ENCODE peak calls at places on chromosomes 4 and X, in five cellular contexts. E is right lobe of liver, F is colonic mucosa, S is aorta, J is heart right ventricle. I is an unnamed sample.

GRCh38 chr4:140851032-140851636 is 94.9 kb upstream of the TBC1D9 start:
- DNase-seq in E (no peak), J (no peak), F (peak; percentile 65), S (no peak), I (no peak)

GRCh38 chr4:8732092-8732491 is 139.5 kb downstream of the CPZ start:
- DNase-seq in E (peak; percentile 1), F (no peak), S (no peak), J (no peak), I (no peak)

GRCh38 chrX:456146-456545 is 69.4 kb upstream of the PPP2R3B start:
- DNase-seq in E (no peak), J (no peak), F (no peak), S (no peak), I (no peak)

GRCh38 chr4:88526221-88526815 is 2.7 kb upstream of the PYURF start:
- DNase-seq in E (no peak), S (no peak), J (no peak), F (no peak), I (no peak)

GRCh38 chrX:43676960-43677582 is 21.0 kb downstream of the MAOA start:
- DNase-seq in S (no peak), E (no peak), F (no peak), J (no peak), I (no peak)

GRCh38 chr4:101200561-101200960 is 146.8 kb downstream of the PPP3CA start:
- DNase-seq in J (no peak), E (no peak), F (no peak), S (no peak), I (no peak)

GRCh38 chr4:101291198-101291597 is 56.1 kb downstream of the PPP3CA start:
- DNase-seq in E (no peak), J (no peak), S (no peak), F (no peak), I (no peak)

GRCh38 chr4:185127021-185127925 is 15.8 kb upstream of the SLC25A4 start:
- DNase-seq in J (peak; percentile 36), S (peak; percentile 78), E (peak; percentile 42), F (no peak), I (peak; percentile 13)

GRCh38 chr4:14178421-14178820 is 550.9 kb upstream of the BOD1L1 start:
- DNase-seq in E (no peak), J (no peak), S (no peak), F (no peak), I (no peak)

GRCh38 chrX:137428251-137428661 is 137.7 kb upstream of the ZIC3 start:
- DNase-seq in S (peak; percentile 75), E (no peak), F (no peak), J (no peak), I (no peak)

GRCh38 chrX:23317799-23318724 is 16.6 kb upstream of the PTCHD1 start:
- DNase-seq in F (peak; percentile 22), J (no peak), S (peak; percentile 74), E (no peak), I (no peak)

GRCh38 chr4:48968814-48969213 is 17.3 kb upstream of the CWH43 start:
- DNase-seq in J (no peak), S (no peak), E (no peak), F (no peak), I (no peak)

GRCh38 chr4:101346562-101347266 is 612 bp downstream of the PPP3CA start:
- DNase-seq in S (peak; percentile 88), F (peak; percentile 68), E (peak; percentile 74), J (peak; percentile 60), I (peak; percentile 54)

GRCh38 chr4:175646802-175647201 is 165.3 kb downstream of the GPM6A start:
- DNase-seq in F (no peak), J (no peak), E (no peak), S (no peak), I (no peak)

GRCh38 chrX:79065696-79066095 is 78.8 kb upstream of the GPR174 start:
- DNase-seq in S (no peak), F (no peak), J (no peak), E (no peak), I (no peak)
- H3K9me3 ChIP-seq in S (no peaks in the 10 kb centered on the region), F (no peaks in the 10 kb centered on the region), J (no peaks in the 10 kb centered on the region), E (no peaks in the 10 kb centered on the region), I (no peaks in the 10 kb centered on the region)

GRCh38 chr4:134700251-134700650 is 498.7 kb upstream of the PABPC4L start:
- DNase-seq in E (no peak), S (no peak), F (no peak), J (no peak), I (no peak)
- H3K9me3 ChIP-seq in E (no peaks in the 10 kb centered on the region), S (no peaks in the 10 kb centered on the region), F (no peaks in the 10 kb centered on the region), J (no peaks in the 10 kb centered on the region), I (no peaks in the 10 kb centered on the region)

GRCh38 chr4:35950442-35950841 is 293.9 kb downstream of the ARAP2 start:
- DNase-seq in S (no peak), F (no peak), J (no peak), E (no peak), I (no peak)

GRCh38 chr4:35952751-35953150 is 291.6 kb downstream of the ARAP2 start:
- DNase-seq in S (no peak), E (no peak), F (no peak), J (no peak), I (no peak)
- H3K9me3 ChIP-seq in S (no peaks in the 10 kb centered on the region), E (no peaks in the 10 kb centered on the region), F (no peaks in the 10 kb centered on the region), J (peaks cover 5% of the 10 kb centered on the region), I (no peaks in the 10 kb centered on the region)

GRCh38 chr4:97279410-97279809 is 863.9 kb downstream of the STPG2 start:
- DNase-seq in J (no peak), F (no peak), S (no peak), E (no peak), I (no peak)
- H3K9me3 ChIP-seq in J (no peaks in the 10 kb centered on the region), F (no peaks in the 10 kb centered on the region), S (no peaks in the 10 kb centered on the region), E (no peaks in the 10 kb centered on the region), I (no peaks in the 10 kb centered on the region)

GRCh38 chr4:112771-113170 is 11.5 kb upstream of the ZNF718 start:
- DNase-seq in E (no peak), F (no peak), J (no peak), S (no peak), I (no peak)

GRCh38 chr4:107083-107443 is 17.2 kb upstream of the ZNF718 start:
- DNase-seq in F (no peak), E (no peak), J (no peak), S (no peak), I (no peak)

GRCh38 chr4:113732-114131 is 10.6 kb upstream of the ZNF718 start:
- DNase-seq in F (no peak), E (no peak), S (no peak), J (no peak), I (no peak)

DNA sequence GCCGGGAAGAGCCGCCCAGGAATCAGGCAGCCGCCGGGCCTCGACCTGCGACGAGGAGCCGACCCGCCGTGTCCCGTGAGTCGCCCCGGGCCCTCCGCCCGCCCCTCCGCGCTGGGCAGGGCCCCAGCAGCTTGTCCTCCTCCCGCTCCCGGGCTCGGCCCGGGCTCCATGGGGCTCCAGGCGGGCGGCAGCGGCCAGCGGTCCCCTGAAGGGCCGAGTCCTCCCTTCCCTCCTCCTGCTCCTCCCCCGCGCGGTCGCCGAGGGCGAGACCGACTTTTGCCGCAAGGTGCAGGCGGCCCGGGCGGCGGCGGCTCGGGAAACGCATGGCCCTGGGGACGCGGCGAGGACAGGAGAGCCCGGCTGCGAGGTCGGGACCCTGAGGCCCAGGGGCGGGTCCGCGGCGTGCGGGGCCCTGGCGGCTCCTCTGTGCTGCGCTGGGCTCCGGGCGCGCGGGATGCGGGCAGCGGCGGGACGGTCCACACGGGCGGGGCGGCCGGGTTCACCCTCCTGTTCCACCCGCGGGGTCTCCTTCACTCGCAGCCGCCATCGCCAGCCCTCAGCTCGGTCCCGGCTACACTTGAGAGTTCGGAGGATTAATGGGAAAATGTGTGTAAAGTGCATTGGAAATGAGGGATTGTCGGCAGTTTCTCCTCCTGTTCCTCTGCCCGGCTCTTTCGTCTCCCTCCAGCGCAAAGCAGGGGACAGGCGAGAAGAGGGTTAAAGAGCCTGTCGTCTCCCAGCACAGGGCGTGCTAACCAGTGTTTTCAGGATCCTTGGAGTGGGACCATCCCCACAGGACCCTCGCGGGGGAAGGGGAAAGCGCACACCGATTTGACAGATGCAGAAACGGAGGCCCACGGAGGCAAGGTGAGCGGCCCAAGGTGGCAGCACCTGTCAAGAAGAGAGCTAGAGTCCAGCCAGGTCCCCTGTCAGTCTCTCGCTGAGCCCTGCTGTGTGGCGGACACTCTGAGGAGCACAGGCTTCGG is 16.6 kb upstream of the ZNF718 start:
- DNase-seq in S (no peak), F (no peak), E (no peak), J (no peak), I (no peak)
- H3K9me3 ChIP-seq in S (peaks cover 18% of the 10 kb centered on the region), F (no peaks in the 10 kb centered on the region), E (peaks cover 3% of the 10 kb centered on the region), J (no peaks in the 10 kb centered on the region), I (peaks cover 5% of the 10 kb centered on the region)

GRCh38 chr4:66094070-66094469 is 423.8 kb upstream of the EPHA5 start:
- DNase-seq in S (no peak), J (no peak), E (no peak), F (no peak), I (no peak)
- H3K9me3 ChIP-seq in S (no peaks in the 10 kb centered on the region), J (no peaks in the 10 kb centered on the region), E (no peaks in the 10 kb centered on the region), F (peaks cover 2% of the 10 kb centered on the region), I (no peaks in the 10 kb centered on the region)

GRCh38 chrX:153512501-153512893 is 4.9 kb upstream of the ATP2B3 start:
- DNase-seq in J (no peak), F (no peak), S (no peak), E (no peak), I (no peak)

GRCh38 chrX:153510383-153510782 is 7.1 kb upstream of the ATP2B3 start:
- DNase-seq in S (no peak), F (no peak), E (no peak), J (no peak), I (no peak)

GRCh38 chrX:153513265-153513664 is 4.2 kb upstream of the ATP2B3 start:
- DNase-seq in F (no peak), J (no peak), S (no peak), E (no peak), I (no peak)

GRCh38 chrX:153514259-153514658 is 3.2 kb upstream of the ATP2B3 start:
- DNase-seq in F (no peak), S (no peak), J (no peak), E (no peak), I (no peak)

GRCh38 chrX:153511784-153512500 is 5.5 kb upstream of the ATP2B3 start:
- DNase-seq in E (no peak), S (no peak), J (no peak), F (no peak), I (no peak)
- H3K9me3 ChIP-seq in E (no peaks in the 10 kb centered on the region), S (no peaks in the 10 kb centered on the region), J (no peaks in the 10 kb centered on the region), F (no peaks in the 10 kb centered on the region), I (no peaks in the 10 kb centered on the region)

GRCh38 chrX:1555370-1555769 is 18.4 kb upstream of the P2RY8 start:
- DNase-seq in S (no peak), J (no peak), F (no peak), E (no peak), I (no peak)

GRCh38 chrX:1546601-1547275 is 9.8 kb upstream of the P2RY8 start:
- DNase-seq in S (no peak), F (peak; percentile 15), E (no peak), J (no peak), I (no peak)

GRCh38 chrX:1554469-1555210 is 17.7 kb upstream of the P2RY8 start:
- DNase-seq in J (no peak), F (no peak), E (no peak), S (no peak), I (no peak)

GRCh38 chrX:1551959-1552546 is 15.1 kb upstream of the P2RY8 start:
- DNase-seq in E (no peak), F (no peak), S (no peak), J (no peak), I (no peak)
- H3K9me3 ChIP-seq in E (no peaks in the 10 kb centered on the region), F (no peaks in the 10 kb centered on the region), S (peaks cover 7% of the 10 kb centered on the region), J (no peaks in the 10 kb centered on the region), I (no peaks in the 10 kb centered on the region)

GRCh38 chr4:43651991-43652390 is 759.5 kb downstream of the GRXCR1 start:
- DNase-seq in S (no peak), J (no peak), F (no peak), E (no peak), I (no peak)
- H3K9me3 ChIP-seq in S (peaks cover 5% of the 10 kb centered on the region), J (no peaks in the 10 kb centered on the region), F (no peaks in the 10 kb centered on the region), E (no peaks in the 10 kb centered on the region), I (no peaks in the 10 kb centered on the region)

GRCh38 chr4:16139066-16139945 is 55.5 kb upstream of the PROM1 start:
- DNase-seq in S (no peak), J (no peak), E (no peak), F (peak; percentile 78), I (no peak)
- H3K9me3 ChIP-seq in S (peaks cover 2% of the 10 kb centered on the region), J (peaks cover 4% of the 10 kb centered on the region), E (no peaks in the 10 kb centered on the region), F (no peaks in the 10 kb centered on the region), I (no peaks in the 10 kb centered on the region)

I was measured in T-helper 17 cell.